ENCODE peak calls at places on chromosomes 4 and X, in eight cellular contexts. One of them, this sample, is unnamed.
A peak's percentile ranks its signal among the peaks of the same experiment; 100 is the strongest.

GRCh38 chr4:122131562-122132157 is 20.5 kb upstream of the BLTP1 start:
- DNase-seq in mesendoderm: no peak
- DNase-seq in thoracic aorta: no peak
- DNase-seq in heart right ventricle: no peak
- DNase-seq in colonic mucosa: no peak
- DNase-seq in tibial artery: no peak
- DNase-seq in endothelial cell of umbilical vein: no peak
- DNase-seq in MM.1S: no peak
- DNase-seq in this sample: peak; percentile 10

GRCh38 chr4:103498161-103499070 is 221.4 kb downstream of the TACR3 start:
- DNase-seq in mesendoderm: peak; percentile 79
- DNase-seq in thoracic aorta: no peak
- DNase-seq in heart right ventricle: no peak
- DNase-seq in colonic mucosa: no peak
- DNase-seq in tibial artery: no peak
- DNase-seq in endothelial cell of umbilical vein: peak; percentile 10
- DNase-seq in MM.1S: no peak
- DNase-seq in this sample: no peak

GRCh38 chrX:85765651-85766050 is 281.7 kb downstream of the CHM start:
- DNase-seq in mesendoderm: no peak
- DNase-seq in thoracic aorta: no peak
- DNase-seq in heart right ventricle: no peak
- DNase-seq in colonic mucosa: no peak
- DNase-seq in tibial artery: no peak
- DNase-seq in endothelial cell of umbilical vein: no peak
- DNase-seq in MM.1S: no peak
- DNase-seq in this sample: no peak

GRCh38 chr4:77636902-77637301 is 31.3 kb downstream of the CXCL13 start:
- DNase-seq in mesendoderm: peak; percentile 16
- DNase-seq in thoracic aorta: no peak
- DNase-seq in heart right ventricle: no peak
- DNase-seq in colonic mucosa: peak; percentile 82
- DNase-seq in tibial artery: no peak
- DNase-seq in endothelial cell of umbilical vein: peak; percentile 97
- DNase-seq in MM.1S: no peak
- DNase-seq in this sample: peak; percentile 46

GRCh38 chr4:165328101-165328425 is 594 bp downstream of the MSMO1 start:
- DNase-seq in mesendoderm: no peak
- DNase-seq in thoracic aorta: no peak
- DNase-seq in heart right ventricle: no peak
- DNase-seq in colonic mucosa: no peak
- DNase-seq in tibial artery: no peak
- DNase-seq in endothelial cell of umbilical vein: no peak
- DNase-seq in MM.1S: no peak
- DNase-seq in this sample: no peak

GRCh38 chrX:34470507-34470906 is 186.6 kb downstream of the TMEM47 start:
- DNase-seq in mesendoderm: no peak
- DNase-seq in thoracic aorta: no peak
- DNase-seq in heart right ventricle: no peak
- DNase-seq in colonic mucosa: no peak
- DNase-seq in tibial artery: no peak
- DNase-seq in endothelial cell of umbilical vein: no peak
- DNase-seq in MM.1S: no peak
- DNase-seq in this sample: no peak

GRCh38 chrX:63513825-63514574 is 162.9 kb upstream of the SPIN4 start:
- DNase-seq in mesendoderm: no peak
- DNase-seq in thoracic aorta: no peak
- DNase-seq in heart right ventricle: peak; percentile 28
- DNase-seq in colonic mucosa: no peak
- DNase-seq in tibial artery: no peak
- DNase-seq in endothelial cell of umbilical vein: peak; percentile 74
- DNase-seq in MM.1S: no peak
- DNase-seq in this sample: no peak

GRCh38 chr4:26701786-26702227 is 117.9 kb downstream of the TBC1D19 start:
- DNase-seq in mesendoderm: no peak
- DNase-seq in thoracic aorta: no peak
- DNase-seq in heart right ventricle: no peak
- DNase-seq in colonic mucosa: no peak
- DNase-seq in tibial artery: no peak
- DNase-seq in endothelial cell of umbilical vein: no peak
- DNase-seq in MM.1S: no peak
- DNase-seq in this sample: no peak

GRCh38 chr4:102137217-102137616 is 208.1 kb downstream of the SLC39A8 start:
- DNase-seq in mesendoderm: no peak
- DNase-seq in thoracic aorta: no peak
- DNase-seq in heart right ventricle: no peak
- DNase-seq in colonic mucosa: no peak
- DNase-seq in tibial artery: no peak
- DNase-seq in endothelial cell of umbilical vein: no peak
- DNase-seq in MM.1S: no peak
- DNase-seq in this sample: no peak

GRCh38 chr4:94306713-94307112 is 35.9 kb downstream of the HPGDS start:
- DNase-seq in mesendoderm: no peak
- DNase-seq in thoracic aorta: no peak
- DNase-seq in heart right ventricle: no peak
- DNase-seq in colonic mucosa: no peak
- DNase-seq in tibial artery: no peak
- DNase-seq in endothelial cell of umbilical vein: peak; percentile 79
- DNase-seq in MM.1S: no peak
- DNase-seq in this sample: no peak

GRCh38 chrX:115017455-115017854 is at the start of gene IL13RA2:
- DNase-seq in mesendoderm: peak; percentile 27
- DNase-seq in thoracic aorta: no peak
- DNase-seq in heart right ventricle: no peak
- DNase-seq in colonic mucosa: no peak
- DNase-seq in tibial artery: no peak
- DNase-seq in endothelial cell of umbilical vein: peak; percentile 3
- DNase-seq in MM.1S: no peak
- DNase-seq in this sample: no peak

GRCh38 chrX:136708348-136708747 is 60.4 kb downstream of the CD40LG start:
- DNase-seq in mesendoderm: no peak
- DNase-seq in thoracic aorta: no peak
- DNase-seq in heart right ventricle: no peak
- DNase-seq in colonic mucosa: no peak
- DNase-seq in tibial artery: no peak
- DNase-seq in endothelial cell of umbilical vein: peak; percentile 4
- DNase-seq in MM.1S: peak; percentile 47
- DNase-seq in this sample: no peak

GRCh38 chr4:7166981-7167700 is 25.2 kb upstream of the SORCS2 start:
- DNase-seq in mesendoderm: no peak
- DNase-seq in thoracic aorta: no peak
- DNase-seq in heart right ventricle: no peak
- DNase-seq in colonic mucosa: no peak
- DNase-seq in tibial artery: peak; percentile 57
- DNase-seq in endothelial cell of umbilical vein: no peak
- DNase-seq in MM.1S: no peak
- DNase-seq in this sample: peak; percentile 32

GRCh38 chr4:7167706-7168105 is 24.6 kb upstream of the SORCS2 start:
- DNase-seq in mesendoderm: no peak
- DNase-seq in thoracic aorta: no peak
- DNase-seq in heart right ventricle: no peak
- DNase-seq in colonic mucosa: no peak
- DNase-seq in tibial artery: no peak
- DNase-seq in endothelial cell of umbilical vein: no peak
- DNase-seq in MM.1S: no peak
- DNase-seq in this sample: peak; percentile 29

GRCh38 chr4:7168106-7168505 is 24.2 kb upstream of the SORCS2 start:
- DNase-seq in mesendoderm: no peak
- DNase-seq in thoracic aorta: no peak
- DNase-seq in heart right ventricle: no peak
- DNase-seq in colonic mucosa: no peak
- DNase-seq in tibial artery: peak; percentile 27
- DNase-seq in endothelial cell of umbilical vein: no peak
- DNase-seq in MM.1S: no peak
- DNase-seq in this sample: no peak

GRCh38 chr4:7166286-7166685 is 26.1 kb upstream of the SORCS2 start:
- DNase-seq in mesendoderm: no peak
- DNase-seq in thoracic aorta: no peak
- DNase-seq in heart right ventricle: no peak
- DNase-seq in colonic mucosa: no peak
- DNase-seq in tibial artery: peak; percentile 4
- DNase-seq in endothelial cell of umbilical vein: no peak
- DNase-seq in MM.1S: no peak
- DNase-seq in this sample: peak; percentile 40

DNA sequence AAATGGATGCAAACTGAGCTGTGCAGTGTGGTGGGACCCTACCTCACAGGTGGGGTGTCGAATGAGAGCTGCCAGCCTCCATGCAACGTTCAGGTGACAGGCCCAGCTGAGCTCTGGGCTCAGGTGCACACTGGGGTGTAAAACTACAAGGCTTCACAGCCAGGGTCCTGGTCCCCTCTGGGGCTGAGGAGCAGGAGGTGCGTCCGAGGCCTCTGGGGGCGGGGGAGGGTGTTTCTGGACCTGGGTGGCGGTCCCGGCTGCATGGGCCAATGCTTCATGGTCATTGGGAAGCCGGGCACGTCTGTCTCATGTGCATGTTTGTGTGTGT is 26.5 kb upstream of the SORCS2 start:
- DNase-seq in mesendoderm: no peak
- DNase-seq in thoracic aorta: no peak
- DNase-seq in heart right ventricle: no peak
- DNase-seq in colonic mucosa: no peak
- DNase-seq in tibial artery: peak; percentile 32
- DNase-seq in endothelial cell of umbilical vein: no peak
- DNase-seq in MM.1S: no peak
- DNase-seq in this sample: no peak
- H3K4me3 ChIP-seq in mesendoderm: no peak overlapping the region
- H3K4me3 ChIP-seq in thoracic aorta: no peak overlapping the region
- H3K4me3 ChIP-seq in heart right ventricle: no peak overlapping the region
- H3K4me3 ChIP-seq in colonic mucosa: no peak overlapping the region
- H3K4me3 ChIP-seq in tibial artery: no peak overlapping the region
- H3K4me3 ChIP-seq in endothelial cell of umbilical vein: no peak overlapping the region
- H3K4me3 ChIP-seq in MM.1S: no peak overlapping the region
- H3K4me3 ChIP-seq in this sample: no peak overlapping the region

GRCh38 chrX:150694738-150695410 is 1.7 kb downstream of the MTMR1 start:
- DNase-seq in mesendoderm: no peak
- DNase-seq in thoracic aorta: no peak
- DNase-seq in heart right ventricle: peak; percentile 6
- DNase-seq in colonic mucosa: no peak
- DNase-seq in tibial artery: no peak
- DNase-seq in endothelial cell of umbilical vein: no peak
- DNase-seq in MM.1S: no peak
- DNase-seq in this sample: peak; percentile 10
- H3K4me1 ChIP-seq in mesendoderm: no peaks in the 10 kb centered on the region
- H3K4me1 ChIP-seq in thoracic aorta: peaks cover 7% of the 10 kb centered on the region
- H3K4me1 ChIP-seq in heart right ventricle: no peaks in the 10 kb centered on the region
- H3K4me1 ChIP-seq in colonic mucosa: no peaks in the 10 kb centered on the region
- H3K4me1 ChIP-seq in tibial artery: peaks cover 4% of the 10 kb centered on the region
- H3K4me1 ChIP-seq in endothelial cell of umbilical vein: peaks cover 13% of the 10 kb centered on the region
- H3K4me1 ChIP-seq in MM.1S: peaks cover 23% of the 10 kb centered on the region
- H3K4me1 ChIP-seq in this sample: no peaks in the 10 kb centered on the region

GRCh38 chrX:119570351-119570835 is 4.0 kb upstream of the UBE2A start:
- DNase-seq in mesendoderm: peak; percentile 28
- DNase-seq in thoracic aorta: no peak
- DNase-seq in heart right ventricle: no peak
- DNase-seq in colonic mucosa: no peak
- DNase-seq in tibial artery: no peak
- DNase-seq in endothelial cell of umbilical vein: no peak
- DNase-seq in MM.1S: no peak
- DNase-seq in this sample: no peak

GRCh38 chrX:119573840-119574393 is 446 bp upstream of the UBE2A start:
- DNase-seq in mesendoderm: peak; percentile 54
- DNase-seq in thoracic aorta: peak; percentile 2
- DNase-seq in heart right ventricle: peak; percentile 34
- DNase-seq in colonic mucosa: peak; percentile 37
- DNase-seq in tibial artery: peak; percentile 69
- DNase-seq in endothelial cell of umbilical vein: peak; percentile 57
- DNase-seq in MM.1S: peak; percentile 7
- DNase-seq in this sample: peak; percentile 27

GRCh38 chrX:119573222-119573621 is 1.1 kb upstream of the UBE2A start:
- DNase-seq in mesendoderm: peak; percentile 67
- DNase-seq in thoracic aorta: no peak
- DNase-seq in heart right ventricle: no peak
- DNase-seq in colonic mucosa: no peak
- DNase-seq in tibial artery: no peak
- DNase-seq in endothelial cell of umbilical vein: no peak
- DNase-seq in MM.1S: no peak
- DNase-seq in this sample: peak; percentile 49

GRCh38 chrX:119579414-119579813 is 5.1 kb downstream of the UBE2A start:
- DNase-seq in mesendoderm: no peak
- DNase-seq in thoracic aorta: no peak
- DNase-seq in heart right ventricle: no peak
- DNase-seq in colonic mucosa: no peak
- DNase-seq in tibial artery: no peak
- DNase-seq in endothelial cell of umbilical vein: no peak
- DNase-seq in MM.1S: no peak
- DNase-seq in this sample: no peak

GRCh38 chrX:119574394-119575266 is at the start of gene UBE2A:
- DNase-seq in mesendoderm: peak; percentile 93
- DNase-seq in thoracic aorta: peak; percentile 54
- DNase-seq in heart right ventricle: peak; percentile 93
- DNase-seq in colonic mucosa: peak; percentile 92
- DNase-seq in tibial artery: peak; percentile 93
- DNase-seq in endothelial cell of umbilical vein: peak; percentile 90
- DNase-seq in MM.1S: peak; percentile 88
- DNase-seq in this sample: peak; percentile 86
- H3K4me3 ChIP-seq in mesendoderm: peak within 1 kb of the TSS; percentile 72
- H3K4me3 ChIP-seq in thoracic aorta: peak within 1 kb of the TSS; percentile 91
- H3K4me3 ChIP-seq in heart right ventricle: peak within 1 kb of the TSS; percentile 82
- H3K4me3 ChIP-seq in colonic mucosa: peak within 1 kb of the TSS; percentile 49
- H3K4me3 ChIP-seq in tibial artery: peak within 1 kb of the TSS; percentile 81
- H3K4me3 ChIP-seq in endothelial cell of umbilical vein: peak within 1 kb of the TSS; percentile 85
- H3K4me3 ChIP-seq in MM.1S: peak within 1 kb of the TSS; percentile 68
- H3K4me3 ChIP-seq in this sample: peak within 1 kb of the TSS; percentile 70

GRCh38 chrX:118724352-118724751 is 3.1 kb upstream of the IL13RA1 start:
- DNase-seq in mesendoderm: no peak
- DNase-seq in thoracic aorta: no peak
- DNase-seq in heart right ventricle: no peak
- DNase-seq in colonic mucosa: no peak
- DNase-seq in tibial artery: no peak
- DNase-seq in endothelial cell of umbilical vein: no peak
- DNase-seq in MM.1S: no peak
- DNase-seq in this sample: no peak
- H3K4me1 ChIP-seq in mesendoderm: no peaks in the 10 kb centered on the region
- H3K4me1 ChIP-seq in thoracic aorta: peaks cover 3% of the 10 kb centered on the region
- H3K4me1 ChIP-seq in heart right ventricle: no peaks in the 10 kb centered on the region
- H3K4me1 ChIP-seq in colonic mucosa: no peaks in the 10 kb centered on the region
- H3K4me1 ChIP-seq in tibial artery: peaks cover 10% of the 10 kb centered on the region
- H3K4me1 ChIP-seq in endothelial cell of umbilical vein: peaks cover 21% of the 10 kb centered on the region
- H3K4me1 ChIP-seq in MM.1S: peaks cover 8% of the 10 kb centered on the region
- H3K4me1 ChIP-seq in this sample: peaks cover 2% of the 10 kb centered on the region

GRCh38 chr4:47926667-47927258 is 12.4 kb upstream of the NFXL1 start:
- DNase-seq in mesendoderm: peak; percentile 87
- DNase-seq in thoracic aorta: no peak
- DNase-seq in heart right ventricle: peak; percentile 41
- DNase-seq in colonic mucosa: peak; percentile 71
- DNase-seq in tibial artery: no peak
- DNase-seq in endothelial cell of umbilical vein: peak; percentile 49
- DNase-seq in MM.1S: peak; percentile 65
- DNase-seq in this sample: peak; percentile 80
- H3K4me3 ChIP-seq in mesendoderm: no peak overlapping the region
- H3K4me3 ChIP-seq in thoracic aorta: peak overlapping the region; percentile 2
- H3K4me3 ChIP-seq in heart right ventricle: peak overlapping the region; percentile 21
- H3K4me3 ChIP-seq in colonic mucosa: peak overlapping the region; percentile 16
- H3K4me3 ChIP-seq in tibial artery: no peak overlapping the region
- H3K4me3 ChIP-seq in endothelial cell of umbilical vein: no peak overlapping the region
- H3K4me3 ChIP-seq in MM.1S: no peak overlapping the region
- H3K4me3 ChIP-seq in this sample: no peak overlapping the region